ENCODE peak calls at places on chromosomes 12 and 14, in six cellular contexts. One of them, this sample, is unnamed.
A peak's percentile ranks its signal among the peaks of the same experiment; 100 is the strongest.

GRCh38 chr12:69639400-69640016 is 28.8 kb upstream of the LRRC10 start:
- DNase-seq in epithelial cell of esophagus: peak; percentile 72
- DNase-seq in AG10803: peak; percentile 69
- DNase-seq in dorsolateral prefrontal cortex: no peak
- DNase-seq in heart left ventricle: peak; percentile 43
- DNase-seq in AG04450: peak; percentile 34
- DNase-seq in this sample: peak; percentile 75

GRCh38 chr12:120680165-120680738 is 6.7 kb upstream of the MLEC start:
- DNase-seq in dorsolateral prefrontal cortex: no peak
- DNase-seq in AG04450: no peak
- DNase-seq in epithelial cell of esophagus: no peak
- DNase-seq in AG10803: no peak
- DNase-seq in heart left ventricle: no peak
- DNase-seq in this sample: no peak

GRCh38 chr14:68667313-68667791 is 125.5 kb downstream of the ZFP36L1 start:
- DNase-seq in heart left ventricle: no peak
- DNase-seq in epithelial cell of esophagus: no peak
- DNase-seq in dorsolateral prefrontal cortex: no peak
- DNase-seq in AG04450: no peak
- DNase-seq in AG10803: peak; percentile 100
- DNase-seq in this sample: no peak

GRCh38 chr12:83318386-83318971 is 631.8 kb downstream of the TMTC2 start:
- DNase-seq in AG04450: no peak
- DNase-seq in epithelial cell of esophagus: peak; percentile 19
- DNase-seq in AG10803: no peak
- DNase-seq in heart left ventricle: no peak
- DNase-seq in dorsolateral prefrontal cortex: no peak
- DNase-seq in this sample: no peak

GRCh38 chr12:108517288-108518100 is 2.4 kb downstream of the FICD start:
- DNase-seq in heart left ventricle: no peak
- DNase-seq in dorsolateral prefrontal cortex: no peak
- DNase-seq in epithelial cell of esophagus: no peak
- DNase-seq in AG04450: no peak
- DNase-seq in AG10803: no peak
- DNase-seq in this sample: no peak

GRCh38 chr12:81141220-81141619 is 63.3 kb downstream of the ACSS3 start:
- DNase-seq in heart left ventricle: no peak
- DNase-seq in AG04450: no peak
- DNase-seq in AG10803: no peak
- DNase-seq in dorsolateral prefrontal cortex: no peak
- DNase-seq in epithelial cell of esophagus: peak; percentile 54
- DNase-seq in this sample: no peak

GRCh38 chr12:111211910-111212757 is 156.8 kb downstream of the PHETA1 start:
- DNase-seq in AG10803: no peak
- DNase-seq in heart left ventricle: no peak
- DNase-seq in AG04450: no peak
- DNase-seq in epithelial cell of esophagus: no peak
- DNase-seq in dorsolateral prefrontal cortex: no peak
- DNase-seq in this sample: no peak

GRCh38 chr12:123145211-123145610 is 5.7 kb downstream of the PITPNM2 start:
- DNase-seq in heart left ventricle: no peak
- DNase-seq in AG04450: no peak
- DNase-seq in epithelial cell of esophagus: no peak
- DNase-seq in dorsolateral prefrontal cortex: no peak
- DNase-seq in AG10803: no peak
- DNase-seq in this sample: no peak

GRCh38 chr12:89731064-89731463 is 22.4 kb upstream of the ATP2B1 start:
- DNase-seq in AG10803: no peak
- DNase-seq in epithelial cell of esophagus: no peak
- DNase-seq in dorsolateral prefrontal cortex: no peak
- DNase-seq in AG04450: no peak
- DNase-seq in heart left ventricle: no peak
- DNase-seq in this sample: no peak

GRCh38 chr12:76878045-76878898 is 547 bp downstream of the CSRP2 start:
- DNase-seq in AG04450: no peak
- DNase-seq in AG10803: no peak
- DNase-seq in dorsolateral prefrontal cortex: no peak
- DNase-seq in epithelial cell of esophagus: peak; percentile 61
- DNase-seq in heart left ventricle: peak; percentile 13
- DNase-seq in this sample: peak; percentile 44

GRCh38 chr12:30792085-30792484 is 37.3 kb upstream of the CAPRIN2 start:
- DNase-seq in heart left ventricle: no peak
- DNase-seq in AG04450: no peak
- DNase-seq in AG10803: no peak
- DNase-seq in dorsolateral prefrontal cortex: no peak
- DNase-seq in epithelial cell of esophagus: no peak
- DNase-seq in this sample: no peak

GRCh38 chr14:58296731-58297130 is 1.6 kb upstream of the ARID4A start:
- DNase-seq in heart left ventricle: no peak
- DNase-seq in AG10803: no peak
- DNase-seq in dorsolateral prefrontal cortex: no peak
- DNase-seq in AG04450: no peak
- DNase-seq in epithelial cell of esophagus: peak; percentile 21
- DNase-seq in this sample: no peak

GRCh38 chr12:78146365-78146772 is 315.7 kb downstream of the NAV3 start:
- DNase-seq in dorsolateral prefrontal cortex: no peak
- DNase-seq in epithelial cell of esophagus: peak; percentile 43
- DNase-seq in heart left ventricle: no peak
- DNase-seq in AG04450: peak; percentile 11
- DNase-seq in AG10803: peak; percentile 60
- DNase-seq in this sample: no peak

GRCh38 chr14:94292872-94293577 is at the start of gene SERPINA10:
- DNase-seq in AG10803: no peak
- DNase-seq in heart left ventricle: no peak
- DNase-seq in dorsolateral prefrontal cortex: no peak
- DNase-seq in epithelial cell of esophagus: no peak
- DNase-seq in AG04450: no peak
- DNase-seq in this sample: no peak

GRCh38 chr14:21894003-21894897 is 220.6 kb upstream of the OR4E1 start:
- DNase-seq in heart left ventricle: no peak
- DNase-seq in AG04450: no peak
- DNase-seq in dorsolateral prefrontal cortex: no peak
- DNase-seq in epithelial cell of esophagus: peak; percentile 16
- DNase-seq in AG10803: no peak
- DNase-seq in this sample: peak; percentile 36

GRCh38 chr12:117486840-117487659 is 125.6 kb upstream of the NOS1 start:
- DNase-seq in dorsolateral prefrontal cortex: no peak
- DNase-seq in AG04450: no peak
- DNase-seq in heart left ventricle: peak; percentile 17
- DNase-seq in epithelial cell of esophagus: peak; percentile 6
- DNase-seq in AG10803: peak; percentile 55
- DNase-seq in this sample: peak; percentile 78

DNA sequence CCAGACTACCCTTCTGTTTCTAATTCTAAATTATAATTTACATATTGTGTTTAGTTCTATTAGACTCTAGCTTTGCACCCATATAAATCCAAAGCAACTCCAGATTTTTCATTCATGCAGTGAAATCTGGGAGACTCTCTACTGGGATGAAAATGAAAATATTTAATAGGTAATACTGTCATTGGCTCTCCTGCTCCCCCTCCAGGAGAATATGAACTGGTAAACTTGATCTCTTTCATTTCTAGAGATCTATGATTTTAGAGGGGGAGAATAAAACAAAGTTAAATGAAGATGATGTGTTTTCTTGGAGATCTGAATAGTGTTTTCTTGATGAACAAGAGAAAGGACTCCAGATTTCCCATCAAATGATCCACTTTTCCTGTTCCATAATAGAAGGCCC is 104.3 kb upstream of the TMCC3 start:
- DNase-seq in epithelial cell of esophagus: no peak
- DNase-seq in dorsolateral prefrontal cortex: no peak
- DNase-seq in AG04450: no peak
- DNase-seq in AG10803: no peak
- DNase-seq in heart left ventricle: no peak
- DNase-seq in this sample: no peak
- TF ChIP-seq CTCF in epithelial cell of esophagus: peak; percentile 25
- TF ChIP-seq CTCF in dorsolateral prefrontal cortex: no peak
- TF ChIP-seq CTCF in AG04450: peak; percentile 35
- TF ChIP-seq CTCF in AG10803: peak; percentile 8
- TF ChIP-seq CTCF in heart left ventricle: peak; percentile 24
- TF ChIP-seq CTCF in this sample: no peak

GRCh38 chr14:99808515-99808914 is 15.3 kb downstream of the EML1 start:
- DNase-seq in AG10803: peak; percentile 24
- DNase-seq in AG04450: no peak
- DNase-seq in epithelial cell of esophagus: no peak
- DNase-seq in heart left ventricle: no peak
- DNase-seq in dorsolateral prefrontal cortex: no peak
- DNase-seq in this sample: no peak

GRCh38 chr14:99808133-99808505 is 14.9 kb downstream of the EML1 start:
- DNase-seq in AG04450: no peak
- DNase-seq in heart left ventricle: no peak
- DNase-seq in dorsolateral prefrontal cortex: no peak
- DNase-seq in AG10803: no peak
- DNase-seq in epithelial cell of esophagus: no peak
- DNase-seq in this sample: no peak

GRCh38 chr14:99806040-99806439 is 12.8 kb downstream of the EML1 start:
- DNase-seq in heart left ventricle: no peak
- DNase-seq in dorsolateral prefrontal cortex: no peak
- DNase-seq in AG10803: no peak
- DNase-seq in epithelial cell of esophagus: no peak
- DNase-seq in AG04450: no peak
- DNase-seq in this sample: no peak

GRCh38 chr14:99806841-99807240 is 13.6 kb downstream of the EML1 start:
- DNase-seq in AG04450: no peak
- DNase-seq in heart left ventricle: no peak
- DNase-seq in dorsolateral prefrontal cortex: no peak
- DNase-seq in epithelial cell of esophagus: no peak
- DNase-seq in AG10803: peak; percentile 20
- DNase-seq in this sample: no peak

GRCh38 chr14:99807413-99808132 is 14.4 kb downstream of the EML1 start:
- DNase-seq in heart left ventricle: no peak
- DNase-seq in AG04450: no peak
- DNase-seq in epithelial cell of esophagus: no peak
- DNase-seq in dorsolateral prefrontal cortex: no peak
- DNase-seq in AG10803: peak; percentile 70
- DNase-seq in this sample: no peak
- TF ChIP-seq CTCF in heart left ventricle: no peak
- TF ChIP-seq CTCF in AG04450: no peak
- TF ChIP-seq CTCF in epithelial cell of esophagus: no peak
- TF ChIP-seq CTCF in dorsolateral prefrontal cortex: no peak
- TF ChIP-seq CTCF in AG10803: peak; percentile 24
- TF ChIP-seq CTCF in this sample: no peak

GRCh38 chr14:95332641-95333040 is 12.9 kb upstream of the CLMN start:
- DNase-seq in dorsolateral prefrontal cortex: no peak
- DNase-seq in AG10803: no peak
- DNase-seq in AG04450: no peak
- DNase-seq in heart left ventricle: no peak
- DNase-seq in epithelial cell of esophagus: no peak
- DNase-seq in this sample: no peak

GRCh38 chr14:95334044-95334443 is 14.3 kb upstream of the CLMN start:
- DNase-seq in heart left ventricle: no peak
- DNase-seq in epithelial cell of esophagus: no peak
- DNase-seq in AG04450: no peak
- DNase-seq in dorsolateral prefrontal cortex: no peak
- DNase-seq in AG10803: no peak
- DNase-seq in this sample: no peak

GRCh38 chr14:95329941-95330340 is 10.2 kb upstream of the CLMN start:
- DNase-seq in dorsolateral prefrontal cortex: no peak
- DNase-seq in AG04450: no peak
- DNase-seq in epithelial cell of esophagus: no peak
- DNase-seq in heart left ventricle: no peak
- DNase-seq in AG10803: no peak
- DNase-seq in this sample: no peak

GRCh38 chr14:95330591-95331370 is 11.1 kb upstream of the CLMN start:
- DNase-seq in dorsolateral prefrontal cortex: peak; percentile 63
- DNase-seq in heart left ventricle: no peak
- DNase-seq in AG04450: no peak
- DNase-seq in AG10803: no peak
- DNase-seq in epithelial cell of esophagus: peak; percentile 57
- DNase-seq in this sample: no peak

DNA sequence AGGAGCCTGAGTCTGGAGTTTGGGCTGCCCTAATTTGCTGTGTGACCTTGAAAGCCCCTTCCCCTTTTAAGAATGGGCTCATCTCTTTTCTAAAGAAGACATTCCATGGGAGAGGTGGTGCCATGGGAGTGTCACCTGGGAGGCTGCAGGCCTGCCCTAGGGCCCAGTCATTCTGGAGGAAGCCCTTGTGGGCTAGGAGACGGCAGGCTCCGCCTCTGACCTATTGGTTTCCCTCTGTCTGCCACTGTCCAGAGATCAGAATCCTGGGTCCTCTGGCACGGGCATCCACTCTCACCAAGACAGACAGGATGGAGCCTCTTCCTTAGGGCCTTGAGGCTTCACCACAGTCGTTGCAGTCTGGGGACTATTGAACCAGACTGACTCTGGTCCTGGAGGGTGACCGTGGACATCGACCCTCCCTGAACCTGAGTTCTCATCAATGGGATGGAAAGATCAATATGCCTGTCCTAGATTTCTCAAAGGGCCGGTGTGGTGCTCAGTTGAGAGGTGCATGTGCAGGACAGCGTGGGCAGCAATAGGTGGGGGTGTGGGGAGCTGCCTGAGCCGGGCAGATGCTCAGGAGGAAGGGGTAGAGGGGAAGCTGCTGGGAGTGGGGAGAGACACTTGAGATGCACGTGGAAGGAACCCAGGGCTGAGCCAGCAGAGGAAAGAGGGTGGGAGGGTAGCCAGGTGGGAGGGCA is 12.2 kb upstream of the CLMN start:
- DNase-seq in epithelial cell of esophagus: no peak
- DNase-seq in dorsolateral prefrontal cortex: no peak
- DNase-seq in AG04450: no peak
- DNase-seq in AG10803: no peak
- DNase-seq in heart left ventricle: no peak
- DNase-seq in this sample: no peak
- TF ChIP-seq CTCF in epithelial cell of esophagus: no peak
- TF ChIP-seq CTCF in dorsolateral prefrontal cortex: no peak
- TF ChIP-seq CTCF in AG04450: no peak
- TF ChIP-seq CTCF in AG10803: no peak
- TF ChIP-seq CTCF in heart left ventricle: no peak
- TF ChIP-seq CTCF in this sample: no peak

GRCh38 chr12:2490746-2491145 is 304.0 kb upstream of the FKBP4 start:
- DNase-seq in AG10803: no peak
- DNase-seq in dorsolateral prefrontal cortex: no peak
- DNase-seq in heart left ventricle: no peak
- DNase-seq in AG04450: no peak
- DNase-seq in epithelial cell of esophagus: no peak
- DNase-seq in this sample: no peak

GRCh38 chr12:2488131-2488530 is 306.6 kb upstream of the FKBP4 start:
- DNase-seq in dorsolateral prefrontal cortex: no peak
- DNase-seq in epithelial cell of esophagus: no peak
- DNase-seq in heart left ventricle: no peak
- DNase-seq in AG04450: no peak
- DNase-seq in AG10803: no peak
- DNase-seq in this sample: no peak

GRCh38 chr12:2487278-2487677 is 307.5 kb upstream of the FKBP4 start:
- DNase-seq in dorsolateral prefrontal cortex: no peak
- DNase-seq in AG04450: peak; percentile 16
- DNase-seq in epithelial cell of esophagus: no peak
- DNase-seq in heart left ventricle: no peak
- DNase-seq in AG10803: no peak
- DNase-seq in this sample: no peak

GRCh38 chr12:2488596-2488995 is 306.2 kb upstream of the FKBP4 start:
- DNase-seq in epithelial cell of esophagus: no peak
- DNase-seq in AG10803: no peak
- DNase-seq in heart left ventricle: no peak
- DNase-seq in dorsolateral prefrontal cortex: no peak
- DNase-seq in AG04450: no peak
- DNase-seq in this sample: no peak

GRCh38 chr12:2489266-2489665 is 305.5 kb upstream of the FKBP4 start:
- DNase-seq in heart left ventricle: no peak
- DNase-seq in AG04450: no peak
- DNase-seq in dorsolateral prefrontal cortex: no peak
- DNase-seq in AG10803: no peak
- DNase-seq in epithelial cell of esophagus: no peak
- DNase-seq in this sample: no peak
- TF ChIP-seq CTCF in heart left ventricle: no peak
- TF ChIP-seq CTCF in AG04450: no peak
- TF ChIP-seq CTCF in dorsolateral prefrontal cortex: no peak
- TF ChIP-seq CTCF in AG10803: no peak
- TF ChIP-seq CTCF in epithelial cell of esophagus: no peak
- TF ChIP-seq CTCF in this sample: no peak

GRCh38 chr12:57927086-57927485 is 14.3 kb upstream of the ATP23 start:
- DNase-seq in heart left ventricle: no peak
- DNase-seq in AG10803: no peak
- DNase-seq in epithelial cell of esophagus: no peak
- DNase-seq in dorsolateral prefrontal cortex: no peak
- DNase-seq in AG04450: no peak
- DNase-seq in this sample: no peak
- TF ChIP-seq CTCF in heart left ventricle: no peak
- TF ChIP-seq CTCF in AG10803: no peak
- TF ChIP-seq CTCF in epithelial cell of esophagus: no peak
- TF ChIP-seq CTCF in dorsolateral prefrontal cortex: no peak
- TF ChIP-seq CTCF in AG04450: no peak
- TF ChIP-seq CTCF in this sample: no peak